ENCODE peak calls at places on chromosome 14, in five cellular contexts. G is SW480; Q is ELF-1; L is left colon; O is stimulated activated CD4-positive, alpha-beta T cell treated with anti-CD3 and anti-CD28 coated beads, Interleukin-2, amount 100 ng/mL, for 24 hours. U is an unnamed sample.

GRCh38 chr14:75126121-75126544 is 715 bp downstream of the NEK9 start:
- DNase-seq in O (no peak), L (no peak), G (no peak), Q (no peak), U (no peak)

GRCh38 chr14:34781242-34781641 is 66.8 kb upstream of the CFL2 start:
- DNase-seq in Q (no peak), G (no peak), L (no peak), O (no peak), U (no peak)

GRCh38 chr14:90558041-90558982 is 161.5 kb downstream of the CALM1 start:
- DNase-seq in Q (no peak), G (no peak), L (no peak), O (no peak), U (no peak)

GRCh38 chr14:25111061-25111601 is 61.2 kb upstream of the STXBP6 start:
- DNase-seq in O (no peak), G (peak), Q (peak), L (no peak), U (peak)

GRCh38 chr14:36661506-36662257 is at the start of gene PAX9:
- DNase-seq in G (peak), Q (peak), L (peak), O (peak), U (peak)

GRCh38 chr14:68783408-68784297 is 9.2 kb downstream of the ZFP36L1 start:
- DNase-seq in L (peak), G (peak), O (no peak), Q (no peak), U (peak)

GRCh38 chr14:56659964-56660551 is 80.5 kb downstream of the TMEM260 start:
- DNase-seq in Q (no peak), G (peak), O (no peak), L (no peak), U (peak)

GRCh38 chr14:34582117-34582680 is 42.7 kb upstream of the EAPP start:
- DNase-seq in G (no peak), L (no peak), Q (no peak), O (no peak), U (no peak)

GRCh38 chr14:76112889-76113611 is 38.7 kb upstream of the GPATCH2L start:
- DNase-seq in G (no peak), O (no peak), L (no peak), Q (peak), U (no peak)

GRCh38 chr14:105952826-105953225 is 426.4 kb downstream of the TMEM121 start:
- DNase-seq in Q (no peak), L (no peak), O (no peak), G (no peak), U (no peak)

GRCh38 chr14:91063119-91063518 is 2.7 kb upstream of the RPS6KA5 start:
- DNase-seq in L (no peak), G (no peak), Q (no peak), O (no peak), U (peak)

GRCh38 chr14:46571970-46572369 is 79.6 kb downstream of the RPL10L start:
- DNase-seq in L (no peak), G (peak), Q (no peak), O (no peak), U (no peak)

GRCh38 chr14:56199095-56199975 is 81.1 kb downstream of the PELI2 start:
- DNase-seq in O (no peak), G (no peak), Q (peak), L (no peak), U (peak)

GRCh38 chr14:103311171-103311997 is 22.7 kb upstream of the EIF5 start:
- DNase-seq in Q (no peak), O (no peak), L (no peak), G (no peak), U (no peak)

GRCh38 chr14:88323520-88324199 is 591 bp upstream of the KCNK10 start:
- DNase-seq in L (peak), G (peak), Q (peak), O (peak), U (no peak)

GRCh38 chr14:77181124-77181602 is 435 bp upstream of the TMEM63C start:
- DNase-seq in L (no peak), Q (no peak), O (no peak), G (peak), U (no peak)

GRCh38 chr14:103858063-103858820 is 10.9 kb upstream of the PPP1R13B start:
- DNase-seq in L (no peak), G (no peak), O (no peak), Q (peak), U (no peak)

GRCh38 chr14:102426796-102427195 is 64.1 kb downstream of the TECPR2 start:
- DNase-seq in O (no peak), G (no peak), Q (no peak), L (no peak), U (no peak)

GRCh38 chr14:58082491-58083098 is 69.4 kb downstream of the ARMH4 start:
- DNase-seq in G (peak), Q (no peak), L (no peak), O (no peak), U (no peak)

GRCh38 chr14:51534623-51535022 is 117.1 kb upstream of the FRMD6 start:
- DNase-seq in Q (peak), L (no peak), G (peak), O (no peak), U (no peak)

GRCh38 chr14:72986214-72986613 is 40.7 kb downstream of the ZFYVE1 start:
- DNase-seq in Q (no peak), L (no peak), O (no peak), G (no peak), U (no peak)

GRCh38 chr14:60590907-60591510 is 58.3 kb downstream of the SIX1 start:
- DNase-seq in O (no peak), Q (peak), L (no peak), G (no peak), U (no peak)

GRCh38 chr14:28468191-28469151 is 298.1 kb upstream of the FOXG1 start:
- DNase-seq in O (no peak), L (no peak), Q (peak), G (no peak), U (no peak)

GRCh38 chr14:93888995-93889394 is 38.1 kb upstream of the FAM181A start:
- DNase-seq in O (no peak), G (no peak), Q (no peak), L (no peak), U (no peak)

GRCh38 chr14:72788972-72789728 is 104.8 kb downstream of the DPF3 start:
- DNase-seq in Q (no peak), L (no peak), O (no peak), G (peak), U (no peak)

GRCh38 chr14:99205086-99205688 is 66.8 kb downstream of the BCL11B start:
- DNase-seq in O (no peak), L (no peak), G (no peak), Q (no peak), U (no peak)

GRCh38 chr14:22303589-22304195 is 285.3 kb downstream of the DAD1 start:
- DNase-seq in Q (no peak), O (no peak), L (no peak), G (peak), U (no peak)

GRCh38 chr14:39268393-39268792 is 34.7 kb downstream of the MIA2 start:
- DNase-seq in G (peak), O (no peak), L (no peak), Q (no peak), U (peak)

GRCh38 chr14:95255487-95255886 is 64.2 kb downstream of the CLMN start:
- DNase-seq in L (peak), O (no peak), G (peak), Q (peak), U (peak)

GRCh38 chr14:64026600-64026999 is 173.8 kb downstream of the SYNE2 start:
- DNase-seq in L (no peak), Q (no peak), O (no peak), G (no peak), U (no peak)

GRCh38 chr14:77139022-77139421 is 2.6 kb downstream of the ZDHHC22 start:
- DNase-seq in O (no peak), G (no peak), Q (no peak), L (no peak), U (no peak)

GRCh38 chr14:55285048-55285652 is 13.9 kb downstream of the FBXO34 start:
- DNase-seq in L (no peak), O (no peak), G (no peak), Q (no peak), U (no peak)

GRCh38 chr14:88825503-88825902 is 1.1 kb downstream of the TTC8 start:
- DNase-seq in L (no peak), Q (no peak), G (no peak), O (no peak), U (no peak)

GRCh38 chr14:20719777-20720176 is 25.9 kb upstream of the EDDM3A start:
- DNase-seq in Q (no peak), G (no peak), O (no peak), L (peak), U (peak)

GRCh38 chr14:51533160-51533559 is 118.5 kb upstream of the FRMD6 start:
- DNase-seq in Q (no peak), G (no peak), L (no peak), O (no peak), U (no peak)

GRCh38 chr14:88551094-88551870 is 3.5 kb downstream of the PTPN21 start:
- DNase-seq in L (peak), Q (peak), G (peak), O (peak), U (peak)

GRCh38 chr14:93299831-93300230 is 33.0 kb downstream of the BTBD7 start:
- DNase-seq in L (no peak), G (no peak), Q (no peak), O (no peak), U (no peak)

U was measured in small intestine.